ENCODE peak calls at places on chromosomes 11 and 22, in four cellular contexts. N is COR-L47, S is left ventricle myocardium inferior, O is tibial artery. D is an unnamed sample.

GRCh38 chr11:117281159-117281558 is 10.0 kb upstream of the BACE1-AS start:
- DNase-seq in N (no peak), O (no peak), S (no peak), D (no peak)

GRCh38 chr11:65885231-65885630 is 3.0 kb downstream of the FIBP start:
- DNase-seq in O (no peak), N (no peak), S (no peak), D (no peak)

GRCh38 chr22:25475554-25476022 is 88.9 kb upstream of the GRK3 start:
- DNase-seq in O (no peak), N (peak), S (no peak), D (peak)

GRCh38 chr11:120324932-120325810 is at the start of gene TLCD5:
- DNase-seq in S (peak), N (peak), O (peak), D (peak)

GRCh38 chr11:108906329-108906728 is 241.5 kb downstream of the DDX10 start:
- DNase-seq in S (no peak), N (no peak), O (no peak), D (no peak)

GRCh38 chr11:67178878-67179277 is 59.8 kb downstream of the KDM2A start:
- DNase-seq in S (no peak), O (no peak), N (no peak), D (no peak)

GRCh38 chr11:74672332-74672955 is 58.8 kb downstream of the CHRDL2 start:
- DNase-seq in N (no peak), O (no peak), S (no peak), D (no peak)

GRCh38 chr22:50308986-50309600 is 1.6 kb upstream of the PLXNB2 start:
- DNase-seq in S (no peak), N (no peak), O (no peak), D (no peak)

GRCh38 chr11:33109242-33109641 is 52.0 kb downstream of the CSTF3 start:
- DNase-seq in N (no peak), S (no peak), O (no peak), D (no peak)

GRCh38 chr11:128464878-128465277 is 122.5 kb downstream of the ETS1 start:
- DNase-seq in S (no peak), N (no peak), O (no peak), D (no peak)

GRCh38 chr11:70881948-70882715 is 370.2 kb downstream of the SHANK2 start:
- DNase-seq in O (no peak), S (no peak), N (no peak), D (no peak)

GRCh38 chr11:88475991-88476418 is 138.5 kb upstream of the CTSC start:
- DNase-seq in S (no peak), O (no peak), N (no peak), D (no peak)

GRCh38 chr22:17774206-17774927 is at the start of gene BID:
- DNase-seq in S (peak), O (no peak), N (peak), D (no peak)

GRCh38 chr11:116037851-116038250 is 533.6 kb upstream of the CADM1 start:
- DNase-seq in S (no peak), N (peak), O (no peak), D (no peak)

GRCh38 chr11:93986716-93987115 is 34.4 kb upstream of the HEPHL1 start:
- DNase-seq in N (peak), O (no peak), S (no peak), D (peak)

GRCh38 chr22:27502327-27502726 is 299.2 kb downstream of the MN1 start:
- DNase-seq in S (no peak), O (no peak), N (no peak), D (no peak)

GRCh38 chr11:118411523-118411922 is 10.1 kb downstream of the ATP5MG start:
- DNase-seq in S (no peak), N (no peak), O (no peak), D (no peak)

GRCh38 chr11:36160115-36160514 is 129.1 kb downstream of the COMMD9 start:
- DNase-seq in O (no peak), S (peak), N (no peak), D (no peak)

GRCh38 chr11:44823920-44824704 is 97.3 kb downstream of the TSPAN18 start:
- DNase-seq in N (no peak), S (no peak), O (no peak), D (no peak)

GRCh38 chr11:82722236-82722635 is 11.4 kb downstream of the FAM181B start:
- DNase-seq in O (no peak), N (no peak), S (no peak), D (no peak)

GRCh38 chr22:19853879-19854777 is 546 bp downstream of the GNB1L start:
- DNase-seq in O (peak), N (no peak), S (no peak), D (no peak)

D was measured in NCI-H1436 treated with DMSO at 0.1 percent for 48 hours.